ENCODE peak calls at places on chromosomes 16 and 17, in seven cellular contexts. One of them, this sample, is unnamed.

GRCh38 chr17:56983380-56983779 is 5.4 kb downstream of the SCPEP1 start:
- DNase-seq in activated naive CD8-positive, alpha-beta T cell treated with anti-CD3 and anti-CD28 coated beads, Interleukin-2, amount 50 U/mL, for 24 hours: no peak
- DNase-seq in nucleus accumbens: no peak
- DNase-seq in NCI-H82: no peak
- DNase-seq in T-cell: no peak
- DNase-seq in iris pigment epithelial cell: no peak
- DNase-seq in GOT3: no peak
- DNase-seq in this sample: no peak

GRCh38 chr17:82835766-82836512 is 3.9 kb downstream of the ZNF750 start:
- DNase-seq in activated naive CD8-positive, alpha-beta T cell treated with anti-CD3 and anti-CD28 coated beads, Interleukin-2, amount 50 U/mL, for 24 hours: no peak
- DNase-seq in nucleus accumbens: no peak
- DNase-seq in NCI-H82: no peak
- DNase-seq in T-cell: no peak
- DNase-seq in iris pigment epithelial cell: no peak
- DNase-seq in GOT3: no peak
- DNase-seq in this sample: no peak

GRCh38 chr16:84992700-84993075 is 18.6 kb downstream of the ZDHHC7 start:
- DNase-seq in activated naive CD8-positive, alpha-beta T cell treated with anti-CD3 and anti-CD28 coated beads, Interleukin-2, amount 50 U/mL, for 24 hours: no peak
- DNase-seq in nucleus accumbens: no peak
- DNase-seq in NCI-H82: no peak
- DNase-seq in T-cell: no peak
- DNase-seq in iris pigment epithelial cell: peak
- DNase-seq in GOT3: no peak
- DNase-seq in this sample: no peak

GRCh38 chr17:44589316-44590071 is 32.2 kb downstream of the FZD2 start:
- DNase-seq in activated naive CD8-positive, alpha-beta T cell treated with anti-CD3 and anti-CD28 coated beads, Interleukin-2, amount 50 U/mL, for 24 hours: no peak
- DNase-seq in nucleus accumbens: no peak
- DNase-seq in NCI-H82: no peak
- DNase-seq in T-cell: no peak
- DNase-seq in iris pigment epithelial cell: peak
- DNase-seq in GOT3: no peak
- DNase-seq in this sample: no peak

GRCh38 chr17:61389670-61390478 is 9.8 kb upstream of the TBX2 start:
- DNase-seq in activated naive CD8-positive, alpha-beta T cell treated with anti-CD3 and anti-CD28 coated beads, Interleukin-2, amount 50 U/mL, for 24 hours: peak
- DNase-seq in nucleus accumbens: no peak
- DNase-seq in NCI-H82: peak
- DNase-seq in T-cell: no peak
- DNase-seq in iris pigment epithelial cell: peak
- DNase-seq in GOT3: no peak
- DNase-seq in this sample: peak

GRCh38 chr16:23694707-23695373 is 16.2 kb downstream of the PLK1 start:
- DNase-seq in activated naive CD8-positive, alpha-beta T cell treated with anti-CD3 and anti-CD28 coated beads, Interleukin-2, amount 50 U/mL, for 24 hours: no peak
- DNase-seq in nucleus accumbens: no peak
- DNase-seq in NCI-H82: peak
- DNase-seq in T-cell: no peak
- DNase-seq in iris pigment epithelial cell: peak
- DNase-seq in GOT3: no peak
- DNase-seq in this sample: no peak

GRCh38 chr17:37490638-37491614 is 1.2 kb downstream of the DUSP14 start:
- DNase-seq in activated naive CD8-positive, alpha-beta T cell treated with anti-CD3 and anti-CD28 coated beads, Interleukin-2, amount 50 U/mL, for 24 hours: peak
- DNase-seq in nucleus accumbens: no peak
- DNase-seq in NCI-H82: peak
- DNase-seq in T-cell: no peak
- DNase-seq in iris pigment epithelial cell: peak
- DNase-seq in GOT3: no peak
- DNase-seq in this sample: no peak

GRCh38 chr16:27967169-27967568 is 96.3 kb downstream of the GSG1L start:
- DNase-seq in activated naive CD8-positive, alpha-beta T cell treated with anti-CD3 and anti-CD28 coated beads, Interleukin-2, amount 50 U/mL, for 24 hours: no peak
- DNase-seq in nucleus accumbens: no peak
- DNase-seq in NCI-H82: no peak
- DNase-seq in T-cell: no peak
- DNase-seq in iris pigment epithelial cell: no peak
- DNase-seq in GOT3: no peak
- DNase-seq in this sample: no peak

GRCh38 chr16:84339316-84339715 is 29.0 kb upstream of the ATP2C2 start:
- DNase-seq in activated naive CD8-positive, alpha-beta T cell treated with anti-CD3 and anti-CD28 coated beads, Interleukin-2, amount 50 U/mL, for 24 hours: no peak
- DNase-seq in nucleus accumbens: no peak
- DNase-seq in NCI-H82: peak
- DNase-seq in T-cell: no peak
- DNase-seq in iris pigment epithelial cell: no peak
- DNase-seq in GOT3: no peak
- DNase-seq in this sample: no peak

GRCh38 chr17:17983376-17983775 is 10.7 kb downstream of the DRC3 start:
- DNase-seq in activated naive CD8-positive, alpha-beta T cell treated with anti-CD3 and anti-CD28 coated beads, Interleukin-2, amount 50 U/mL, for 24 hours: no peak
- DNase-seq in nucleus accumbens: no peak
- DNase-seq in NCI-H82: no peak
- DNase-seq in T-cell: no peak
- DNase-seq in iris pigment epithelial cell: no peak
- DNase-seq in GOT3: no peak
- DNase-seq in this sample: no peak